ENCODE peak calls at places on chromosomes 16 and 17, in five cellular contexts. Y is left ventricle myocardium inferior, F is heart right ventricle, T is PC-9, A is hepatocyte. Z is an unnamed sample. For H3K27me3, the result is how much of the 10 kb centered on the place peaks cover.

GRCh38 chr17:46877466-46877865 is 26.1 kb downstream of the WNT9B start:
- DNase-seq in T (no peak), A (no peak), Y (peak), F (no peak), Z (no peak)

GRCh38 chr16:14629612-14629918 is 495 bp downstream of the PARN start:
- DNase-seq in Y (no peak), F (no peak), A (no peak), T (no peak), Z (no peak)

GRCh38 chr17:45107286-45107685 is 25.0 kb downstream of the PLCD3 start:
- DNase-seq in Y (no peak), A (no peak), F (no peak), T (no peak), Z (no peak)

GRCh38 chr17:16583781-16584180 is 14.8 kb upstream of the ZNF287 start:
- DNase-seq in A (no peak), F (no peak), T (no peak), Y (no peak), Z (no peak)

GRCh38 chr17:77382966-77383612 is 242.3 kb downstream of the SEC14L1 start:
- DNase-seq in Y (no peak), F (no peak), T (no peak), A (no peak), Z (no peak)

GRCh38 chr16:52469775-52470174 is 77.2 kb downstream of the TOX3 start:
- DNase-seq in A (peak), T (no peak), Y (no peak), F (no peak), Z (no peak)

GRCh38 chr17:19897901-19898300 is 30.2 kb upstream of the ULK2 start:
- DNase-seq in T (no peak), F (no peak), A (peak), Y (no peak), Z (no peak)

GRCh38 chr16:21650517-21650916 is 1.9 kb downstream of the IGSF6 start:
- DNase-seq in T (no peak), F (no peak), Y (no peak), A (no peak), Z (no peak)

GRCh38 chr17:30819941-30820705 is 4.4 kb downstream of the CRLF3 start:
- DNase-seq in A (no peak), T (no peak), F (no peak), Y (no peak), Z (no peak)

GRCh38 chr17:48382989-48383388 is 47.0 kb downstream of the SKAP1 start:
- DNase-seq in T (no peak), A (no peak), Y (no peak), F (no peak), Z (no peak)

GRCh38 chr17:30263552-30264333 is 28.0 kb downstream of the BLMH start:
- DNase-seq in Y (no peak), T (no peak), F (no peak), A (no peak), Z (no peak)

GRCh38 chr16:68826652-68827051 is 16.7 kb upstream of the TANGO6 start:
- DNase-seq in Y (no peak), A (no peak), F (no peak), T (no peak), Z (no peak)

GRCh38 chr17:3575506-3575905 is 17.9 kb upstream of the TRPV3 start:
- DNase-seq in T (no peak), F (no peak), Y (no peak), A (no peak), Z (no peak)

GRCh38 chr17:40536731-40537171 is 28.5 kb downstream of the CCR7 start:
- DNase-seq in A (no peak), F (no peak), T (no peak), Y (no peak), Z (no peak)

GRCh38 chr17:71237903-71238538 is 882.8 kb upstream of the SOX9 start:
- DNase-seq in Y (no peak), F (no peak), T (no peak), A (peak), Z (no peak)

GRCh38 chr17:10699861-10700260 is 2.5 kb downstream of the ADPRM start:
- DNase-seq in F (no peak), A (no peak), Y (no peak), T (no peak), Z (peak)

GRCh38 chr17:31787857-31788570 is 71.0 kb downstream of the COPRS start:
- DNase-seq in T (peak), A (peak), F (no peak), Y (no peak), Z (no peak)

GRCh38 chr17:10798332-10798749 is 5.6 kb downstream of the TMEM238L start:
- DNase-seq in A (no peak), T (peak), Y (no peak), F (no peak), Z (no peak)

GRCh38 chr16:88705746-88706287 is 391 bp downstream of the RNF166 start:
- DNase-seq in Y (no peak), A (peak), T (no peak), F (no peak), Z (peak)

GRCh38 chr17:43039646-43040045 is 14.6 kb downstream of the RND2 start:
- DNase-seq in Y (no peak), A (no peak), T (no peak), F (no peak), Z (no peak)

GRCh38 chr16:73157861-73158260 is 109.9 kb upstream of the ZFHX3 start:
- DNase-seq in T (no peak), A (no peak), Y (no peak), F (no peak), Z (no peak)

GRCh38 chr17:57154896-57155295 is 69.8 kb downstream of the AKAP1 start:
- DNase-seq in Y (no peak), T (no peak), F (no peak), A (no peak), Z (no peak)

GRCh38 chr17:27530791-27531391 is 74.6 kb downstream of the KSR1 start:
- DNase-seq in F (no peak), A (peak), Y (no peak), T (peak), Z (no peak)

GRCh38 chr16:647173-647902 is 1.8 kb upstream of the WDR90 start:
- DNase-seq in F (no peak), Y (no peak), A (no peak), T (no peak), Z (no peak)

GRCh38 chr16:88570691-88571092 is 489 bp downstream of the ZC3H18 start:
- DNase-seq in F (no peak), A (peak), T (no peak), Y (no peak), Z (peak)

GRCh38 chr16:70720431-70721201 is 34.8 kb upstream of the MTSS2 start:
- DNase-seq in T (no peak), A (no peak), Y (no peak), F (no peak), Z (no peak)

DNA sequence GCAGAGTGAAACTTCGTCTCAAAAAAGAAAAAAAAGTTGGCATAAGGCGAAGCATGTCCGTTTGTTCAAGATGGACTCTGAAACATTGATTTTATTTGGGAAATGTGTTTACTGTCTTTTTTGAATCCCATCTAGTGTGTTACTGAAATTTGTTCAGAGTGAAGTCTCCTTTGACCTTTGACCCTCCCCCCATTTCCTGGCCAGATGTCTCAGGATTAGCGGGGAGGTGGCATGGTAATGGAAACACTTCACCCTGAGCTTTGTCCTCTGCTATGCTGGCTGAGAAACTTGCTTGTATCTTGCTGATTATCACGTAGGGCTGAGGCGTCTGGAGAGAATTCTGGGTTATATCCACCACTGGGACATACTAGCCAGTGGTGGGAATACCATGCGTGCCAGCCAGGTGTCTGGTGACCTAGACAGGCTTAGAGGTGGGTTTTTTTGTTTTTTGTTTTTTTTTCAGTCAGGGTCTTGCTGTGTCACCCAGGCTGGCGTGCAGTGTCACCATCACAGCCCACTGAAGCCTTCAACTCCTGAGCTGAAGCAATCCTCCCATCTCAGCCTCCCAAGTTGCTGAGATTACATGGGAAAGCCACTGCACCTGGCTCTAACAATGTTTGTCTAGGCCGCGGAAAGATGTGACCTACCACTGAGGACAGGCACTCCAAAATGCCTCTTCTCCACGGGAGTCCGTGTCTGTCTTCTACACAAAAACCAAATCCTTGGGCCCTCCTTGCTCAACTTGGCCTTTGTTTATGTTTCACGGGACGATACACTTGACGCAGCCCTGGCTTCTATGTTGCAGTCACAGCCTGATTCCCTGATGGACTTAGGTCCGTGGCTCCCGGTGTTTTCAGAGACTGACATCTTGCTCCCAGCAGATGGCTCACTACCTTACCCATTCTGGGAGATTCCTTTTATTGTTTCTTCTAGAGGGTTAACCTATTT is 6.6 kb upstream of the GALK1 start:
- DNase-seq in T (no peak), Y (no peak), F (no peak), A (peak), Z (no peak)
- TF ChIP-seq CTCF in T (no peak), Y (peak), F (peak), A (peak), Z (no peak)

DNA sequence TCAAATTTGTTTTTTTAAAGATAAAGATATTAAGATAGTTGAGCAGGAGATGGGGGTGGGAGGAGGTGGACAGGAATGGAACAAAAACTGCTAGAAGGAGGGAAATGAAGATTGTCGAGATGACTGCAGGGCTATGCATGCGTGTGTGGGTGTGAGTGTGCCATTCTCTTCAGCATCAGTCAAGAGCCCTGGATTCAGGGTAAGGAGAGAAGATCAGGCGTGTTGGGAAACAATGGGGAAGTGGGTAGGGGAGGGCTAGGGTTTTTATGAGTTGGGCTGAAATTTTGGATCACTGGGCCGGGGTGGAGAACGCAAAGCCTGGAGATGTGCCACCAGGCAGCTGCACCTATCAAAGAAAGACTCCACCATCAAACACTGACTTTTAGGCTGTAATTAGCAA is 4.5 kb downstream of the CDRT4 start:
- DNase-seq in A (no peak), Y (no peak), T (no peak), F (no peak), Z (no peak)
- H3K27ac ChIP-seq in A (peak), Y (peak), T (no peak), F (peak), Z (no peak)

DNA sequence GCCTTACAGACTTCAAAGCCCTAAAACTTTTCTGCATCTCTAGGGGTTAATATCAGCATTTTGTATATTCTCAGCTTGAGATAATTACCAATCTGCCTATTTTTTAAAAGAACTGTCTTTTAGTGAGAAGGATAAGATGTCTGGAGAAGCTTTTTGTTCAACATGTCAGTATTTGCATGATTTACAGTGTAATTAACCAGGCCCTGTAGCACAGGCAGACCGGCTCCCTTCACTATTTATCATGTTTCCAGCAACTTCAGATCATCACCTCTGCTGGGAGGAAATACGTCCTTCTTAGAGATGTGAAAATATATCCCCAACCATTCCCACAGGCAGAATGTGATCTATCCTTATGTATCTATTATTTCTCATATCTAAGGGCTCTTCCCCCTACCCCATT is 8.6 kb upstream of the DDX52 start:
- DNase-seq in Y (no peak), A (no peak), T (no peak), F (no peak), Z (no peak)
- H3K27me3 ChIP-seq in Y (under half), A (under half), T (under half), F (half or more), Z (under half)

DNA sequence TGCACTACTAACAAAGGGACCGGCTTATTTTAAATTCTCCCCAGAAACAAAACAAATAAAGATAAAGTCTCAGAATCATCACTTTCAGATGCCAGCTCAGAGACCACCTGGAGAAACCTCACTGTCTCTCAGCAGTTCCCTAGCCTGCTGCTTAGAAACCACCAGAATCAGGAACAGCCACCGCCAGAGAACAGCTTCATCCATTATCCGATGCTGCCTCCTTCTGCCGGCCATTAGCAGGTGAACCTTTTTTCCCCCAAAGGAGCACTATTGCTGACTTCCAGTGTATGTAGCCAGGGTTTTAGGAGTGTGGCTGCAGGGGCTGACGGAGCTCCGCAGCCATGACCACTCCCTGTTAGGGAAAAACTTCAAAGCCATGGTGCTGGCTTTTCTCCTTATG is 171.2 kb upstream of the DYNLRB2 start:
- DNase-seq in A (peak), F (peak), T (peak), Y (no peak), Z (no peak)
- TF ChIP-seq CTCF in A (peak), F (peak), T (peak), Y (peak), Z (no peak)

DNA sequence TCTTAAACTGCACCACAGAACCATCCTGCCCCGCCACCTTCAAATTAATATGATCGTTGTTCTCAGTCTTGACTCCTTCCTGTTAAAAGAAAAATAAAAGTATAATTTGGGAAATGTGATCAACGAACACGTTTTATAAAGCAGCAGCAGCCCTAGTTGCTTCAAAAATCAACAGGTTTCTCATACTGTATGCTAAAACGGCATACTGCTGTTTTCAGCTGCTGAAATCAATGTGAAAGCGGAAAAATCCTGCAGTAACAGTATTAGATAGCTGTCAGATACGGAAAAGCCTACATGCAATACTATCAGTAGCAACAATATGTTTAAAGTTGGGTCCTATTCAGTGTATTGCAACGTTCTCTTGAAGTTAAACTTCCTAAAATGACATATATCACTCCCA is 1.6 kb downstream of the SUMO2 start:
- DNase-seq in T (no peak), F (no peak), A (no peak), Y (no peak), Z (no peak)
- H3K27ac ChIP-seq in T (peak), F (peak), A (no peak), Y (peak), Z (peak)

GRCh38 chr17:81025756-81026155 is 9.2 kb upstream of the BAIAP2 start:
- DNase-seq in A (no peak), T (no peak), Y (no peak), F (no peak), Z (no peak)
- H3K27me3 ChIP-seq in A (under half), T (under half), Y (under half), F (under half), Z (under half)

DNA sequence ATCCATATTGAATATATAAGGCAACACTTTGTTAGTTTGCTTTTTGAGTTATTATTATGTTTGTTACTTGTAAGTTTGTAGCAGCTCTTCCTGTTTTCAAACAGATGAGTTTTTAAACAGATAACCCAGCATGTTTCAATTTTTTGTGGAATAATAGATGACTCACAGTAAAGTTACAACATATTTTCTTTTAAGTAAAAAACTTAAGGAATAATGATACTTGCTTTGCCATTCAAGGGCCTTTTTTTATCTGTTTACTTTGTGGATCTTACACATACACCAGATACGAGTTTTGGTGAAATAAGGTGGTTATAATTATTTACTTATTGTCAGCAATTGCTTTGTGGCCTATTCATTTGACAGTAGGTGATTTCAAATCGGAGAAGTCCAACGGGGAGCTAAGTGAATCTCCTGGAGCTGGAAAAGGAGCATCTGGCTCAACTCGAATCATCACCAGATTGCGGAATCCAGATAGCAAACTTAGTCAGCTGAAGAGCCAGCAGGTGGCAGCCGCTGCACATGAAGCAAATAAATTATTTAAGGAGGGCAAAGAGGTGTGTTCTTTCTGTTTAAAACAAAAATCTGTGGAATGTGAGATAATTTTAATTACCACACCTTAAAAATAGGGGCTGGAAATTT is 66.3 kb downstream of the BPTF start:
- DNase-seq in T (no peak), Y (no peak), F (no peak), A (peak), Z (no peak)
- TF ChIP-seq CTCF in T (peak), Y (peak), F (no peak), A (peak), Z (no peak)

DNA sequence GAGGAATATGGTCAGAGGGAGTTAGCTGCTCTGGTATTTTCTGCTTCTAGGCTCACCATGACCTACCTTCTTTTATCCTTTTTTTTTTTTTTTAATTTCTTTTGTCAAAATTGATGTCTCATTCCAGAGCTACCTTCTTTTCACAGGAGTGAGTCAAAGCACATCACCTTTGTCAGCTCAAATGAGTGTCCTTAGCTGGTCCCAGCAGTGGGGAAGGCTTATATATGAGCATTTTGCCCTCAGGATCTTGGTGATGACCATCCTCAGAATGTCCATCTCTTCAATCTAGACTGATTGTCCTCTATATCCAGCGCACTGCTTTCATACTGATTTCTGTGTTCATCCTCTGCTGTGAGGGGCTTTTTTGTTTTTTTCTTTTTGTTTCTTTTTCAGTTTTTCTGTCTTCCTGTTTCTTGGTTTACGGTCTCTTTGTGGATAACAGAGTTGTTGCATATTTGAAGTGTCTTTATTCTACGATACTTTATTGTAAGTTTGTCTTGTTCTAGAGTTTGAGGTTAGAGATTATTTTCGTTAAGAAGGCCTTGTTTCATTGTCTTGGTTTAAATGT is 24.9 kb downstream of the CBFB start:
- DNase-seq in T (no peak), Y (no peak), F (no peak), A (no peak), Z (no peak)
- H3K27ac ChIP-seq in T (no peak), Y (no peak), F (no peak), A (no peak), Z (peak)

DNA sequence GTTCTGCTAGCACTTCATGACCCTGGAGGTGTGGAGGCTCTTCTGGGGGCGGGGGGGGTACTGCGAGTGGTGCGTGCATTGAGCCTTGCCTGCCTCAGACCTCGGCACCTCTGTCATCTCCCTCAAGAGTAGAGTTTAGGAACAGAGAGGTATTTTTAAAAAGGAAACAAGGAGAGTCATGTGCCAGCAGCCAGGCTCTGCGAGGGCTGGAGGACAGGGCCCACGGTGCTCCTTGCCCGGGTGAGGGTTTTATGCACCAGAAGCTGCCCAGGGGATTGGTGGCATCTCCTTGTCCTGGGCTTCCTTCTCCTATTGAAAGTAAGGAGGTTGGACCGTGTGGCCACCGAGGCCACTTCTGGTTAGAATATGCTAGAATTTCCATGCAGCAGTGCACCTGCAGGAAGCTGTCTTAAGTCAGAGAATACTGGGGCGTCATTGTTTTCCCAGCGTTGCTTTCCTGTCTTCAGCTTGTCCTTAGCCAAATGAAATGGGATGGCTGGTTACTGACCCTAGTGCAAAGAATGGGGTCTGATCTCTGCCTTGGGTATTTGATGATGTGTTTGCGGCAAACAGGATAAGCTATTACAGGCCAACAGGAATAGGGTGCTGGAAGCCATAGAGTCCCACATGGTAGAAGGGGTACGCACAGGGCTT is 3.2 kb downstream of the CBX2 start:
- DNase-seq in A (no peak), T (no peak), Y (no peak), F (no peak), Z (no peak)
- H3K27me3 ChIP-seq in A (under half), T (under half), Y (half or more), F (half or more), Z (half or more)